ENCODE peak calls at places on chromosomes 6 and 20, in four cellular contexts. U, T, D and E are unnamed samples.

GRCh38 chr6:34630040-34630439 is 66.5 kb downstream of the ILRUN start:
- DNase-seq in T (no peak), D (no peak), U (no peak), E (no peak)

GRCh38 chr6:7148100-7148822 is 40.5 kb downstream of the RREB1 start:
- DNase-seq in U (no peak), T (no peak), D (no peak), E (no peak)

GRCh38 chr20:58651548-58651822 is 402 bp downstream of the STX16 start:
- DNase-seq in D (no peak), T (no peak), U (no peak), E (no peak)

GRCh38 chr6:169415179-169415578 is 161.5 kb upstream of the THBS2 start:
- DNase-seq in D (no peak), T (no peak), U (no peak), E (no peak)

GRCh38 chr6:51509597-51509996 is 577.8 kb downstream of the PKHD1 start:
- DNase-seq in D (no peak), T (no peak), U (no peak), E (no peak)

GRCh38 chr20:461254-462198 is 807 bp downstream of the TBC1D20 start:
- DNase-seq in T (peak; percentile 52), U (no peak), D (no peak), E (no peak)

GRCh38 chr6:24376875-24377274 is 19.0 kb upstream of the DCDC2 start:
- DNase-seq in D (no peak), U (no peak), T (no peak), E (no peak)

GRCh38 chr6:151136141-151136755 is 103.5 kb upstream of the AKAP12 start:
- DNase-seq in T (no peak), U (no peak), D (no peak), E (no peak)

GRCh38 chr20:50992733-50993457 is 30.0 kb downstream of the KCNG1 start:
- DNase-seq in U (no peak), T (peak; percentile 87), D (no peak), E (no peak)

GRCh38 chr6:12012231-12012565 is at the start of gene HIVEP1:
- DNase-seq in U (no peak), T (peak; percentile 49), D (peak; percentile 14), E (no peak)

GRCh38 chr20:3696200-3696599 is 14.4 kb upstream of the ADAM33 start:
- DNase-seq in U (no peak), T (no peak), D (no peak), E (no peak)

GRCh38 chr6:156848533-156848932 is 71.4 kb downstream of the ARID1B start:
- DNase-seq in T (peak; percentile 90), D (no peak), U (peak; percentile 84), E (no peak)

GRCh38 chr6:2958331-2958711 is 13.0 kb downstream of the SERPINB6 start:
- DNase-seq in U (no peak), D (no peak), T (no peak), E (no peak)
- H3K9me3 ChIP-seq in U (no peaks in the 10 kb centered on the region), D (no peaks in the 10 kb centered on the region), T (no peaks in the 10 kb centered on the region), E (no peaks in the 10 kb centered on the region)

DNA sequence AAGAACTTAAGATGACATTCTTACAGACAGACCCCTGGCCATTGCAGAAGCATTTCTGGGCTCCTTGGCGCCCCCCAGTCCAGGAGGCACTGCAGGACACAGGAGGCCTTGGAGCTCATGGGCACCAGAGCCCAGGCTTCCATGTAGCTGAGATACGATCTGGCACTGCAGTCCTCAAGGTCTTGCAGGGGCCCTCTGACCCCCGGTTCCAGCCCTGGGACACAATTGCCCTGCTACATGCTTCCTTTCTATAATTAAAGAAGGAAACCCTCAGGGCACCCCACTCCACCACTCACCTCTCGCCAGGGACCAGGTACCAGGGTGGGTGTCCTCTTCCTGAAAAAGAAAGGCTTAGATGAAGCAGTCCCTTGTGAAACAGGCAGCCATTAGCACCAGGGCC is 33.6 kb downstream of the WFDC3 start:
- DNase-seq in U (no peak), D (no peak), T (no peak), E (no peak)
- H3K9me3 ChIP-seq in U (no peaks in the 10 kb centered on the region), D (no peaks in the 10 kb centered on the region), T (no peaks in the 10 kb centered on the region), E (no peaks in the 10 kb centered on the region)

DNA sequence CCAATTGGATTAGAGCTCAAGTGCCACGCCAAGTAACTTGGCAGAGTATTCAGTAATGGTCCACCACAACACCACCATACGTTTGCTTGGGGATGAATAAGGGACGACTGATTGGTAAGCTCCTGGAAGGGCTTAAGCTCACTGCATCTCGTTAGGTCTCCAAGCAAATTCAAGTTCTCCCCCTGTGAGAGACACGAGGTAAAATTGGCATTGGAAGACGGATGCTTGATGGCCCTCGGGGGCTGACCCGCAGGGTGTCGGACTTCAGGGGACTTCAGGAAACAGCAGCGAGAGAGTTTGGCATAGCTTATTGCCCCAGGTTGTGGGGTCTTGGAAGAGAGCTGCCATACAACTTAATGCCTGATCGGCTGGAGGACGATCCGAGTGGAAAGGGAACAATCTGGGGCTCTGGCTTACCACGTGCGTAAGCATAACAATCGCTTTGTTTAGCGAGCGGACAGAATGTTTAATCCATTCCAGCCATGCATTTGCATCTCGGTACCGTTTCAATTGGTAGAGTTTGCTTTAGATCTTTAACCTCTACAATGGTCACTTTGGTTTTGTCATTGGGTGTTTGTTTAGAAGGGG is 4.8 kb upstream of the ZNFX1 start:
- DNase-seq in U (no peak), D (no peak), T (no peak), E (no peak)
- H3K9me3 ChIP-seq in U (peaks cover 32% of the 10 kb centered on the region), D (peaks cover 73% of the 10 kb centered on the region), T (no peaks in the 10 kb centered on the region), E (peaks cover 77% of the 10 kb centered on the region)

DNA sequence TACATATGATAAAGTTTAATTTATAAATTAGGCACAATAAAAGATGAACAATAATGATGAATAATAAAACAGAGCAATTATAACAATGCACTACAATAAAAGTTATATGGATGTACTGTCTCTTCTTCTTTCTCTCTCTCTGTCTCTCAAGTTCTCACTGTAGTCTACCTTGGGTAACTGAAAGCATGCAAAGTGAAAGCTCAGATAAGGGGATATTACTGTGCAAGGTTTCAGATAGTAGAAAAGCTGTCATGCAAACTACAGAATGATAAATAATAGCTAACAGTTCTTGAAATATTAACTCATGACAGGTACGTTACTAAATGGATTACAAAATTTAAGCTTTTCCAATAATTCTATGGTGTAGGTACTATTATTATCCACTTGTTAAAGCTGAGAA is 311.9 kb upstream of the PRDM1 start:
- DNase-seq in T (no peak), D (no peak), U (no peak), E (no peak)
- H3K9me3 ChIP-seq in T (no peaks in the 10 kb centered on the region), D (no peaks in the 10 kb centered on the region), U (no peaks in the 10 kb centered on the region), E (peaks cover 3% of the 10 kb centered on the region)

DNA sequence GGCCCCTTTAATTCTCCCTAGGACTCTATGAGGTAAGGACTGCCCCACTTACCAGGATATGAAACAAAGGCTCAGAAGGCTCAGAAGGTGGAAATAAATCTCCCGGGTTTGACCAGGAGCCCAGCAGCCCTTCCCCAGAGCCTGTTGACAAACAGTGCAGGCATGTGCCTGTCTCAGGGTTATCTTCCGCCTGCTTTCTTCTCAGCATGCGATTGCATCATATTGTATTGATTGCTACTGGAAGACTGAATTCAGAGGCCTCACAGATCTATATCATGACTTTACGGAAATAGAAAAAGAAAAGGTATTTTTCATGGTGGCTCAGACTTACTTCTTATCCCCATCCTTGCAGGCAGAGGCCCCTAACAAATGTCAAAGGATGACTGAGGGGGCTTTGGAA is 92.7 kb downstream of the PHACTR3 start:
- DNase-seq in D (no peak), U (no peak), T (no peak), E (no peak)
- H3K9me3 ChIP-seq in D (no peaks in the 10 kb centered on the region), U (no peaks in the 10 kb centered on the region), T (no peaks in the 10 kb centered on the region), E (no peaks in the 10 kb centered on the region)

GRCh38 chr20:37350655-37351574 is 5.0 kb downstream of the SRC start:
- DNase-seq in D (no peak), U (no peak), T (no peak), E (no peak)
- H3K9me3 ChIP-seq in D (no peaks in the 10 kb centered on the region), U (no peaks in the 10 kb centered on the region), T (no peaks in the 10 kb centered on the region), E (no peaks in the 10 kb centered on the region)

GRCh38 chr6:168408504-168409136 is 32.4 kb upstream of the SMOC2 start:
- DNase-seq in T (no peak), D (no peak), U (no peak), E (no peak)

GRCh38 chr6:168407842-168408241 is 33.1 kb upstream of the SMOC2 start:
- DNase-seq in D (no peak), T (no peak), U (no peak), E (no peak)

GRCh38 chr6:168400044-168400443 is 40.9 kb upstream of the SMOC2 start:
- DNase-seq in U (peak; percentile 62), T (no peak), D (no peak), E (no peak)

GRCh38 chr6:168404560-168404959 is 36.4 kb upstream of the SMOC2 start:
- DNase-seq in T (no peak), D (no peak), U (peak; percentile 62), E (no peak)

GRCh38 chr6:168403370-168404005 is 37.5 kb upstream of the SMOC2 start:
- DNase-seq in T (no peak), U (peak; percentile 20), D (no peak), E (no peak)
- H3K9me3 ChIP-seq in T (no peaks in the 10 kb centered on the region), U (no peaks in the 10 kb centered on the region), D (no peaks in the 10 kb centered on the region), E (no peaks in the 10 kb centered on the region)

GRCh38 chr6:161128680-161129196 is 137.2 kb downstream of the MAP3K4 start:
- DNase-seq in T (no peak), U (no peak), D (no peak), E (no peak)
- H3K9me3 ChIP-seq in T (no peaks in the 10 kb centered on the region), U (no peaks in the 10 kb centered on the region), D (no peaks in the 10 kb centered on the region), E (no peaks in the 10 kb centered on the region)

GRCh38 chr6:100460650-100461204 is 4.0 kb downstream of the SIM1 start:
- DNase-seq in U (no peak), D (no peak), T (no peak), E (no peak)
- H3K9me3 ChIP-seq in U (no peaks in the 10 kb centered on the region), D (no peaks in the 10 kb centered on the region), T (peaks cover 5% of the 10 kb centered on the region), E (peaks cover 21% of the 10 kb centered on the region)